ENCODE peak calls at places on chromosomes 12 and 14, in six cellular contexts. W is CD4-positive, alpha-beta memory T cell; Y is aorta; Q is naive thymus-derived CD4-positive, alpha-beta T cell; G is body of pancreas; F is IMR-90. I is an unnamed sample. For H3K4me1 and H3K9me3, the result is how much of the 10 kb centered on the place peaks cover.

GRCh38 chr14:52954346-52955214 is 3.7 kb upstream of the FERMT2 start:
- DNase-seq in W (no peak), Y (no peak), Q (no peak), G (no peak), F (peak), I (no peak)

GRCh38 chr12:27020761-27021160 is 1.6 kb upstream of the MED21 start:
- DNase-seq in W (no peak), Y (no peak), Q (no peak), G (no peak), F (no peak), I (no peak)

GRCh38 chr14:80164991-80165390 is 46.3 kb downstream of the DIO2 start:
- DNase-seq in W (no peak), Y (no peak), Q (no peak), G (no peak), F (peak), I (no peak)

GRCh38 chr14:92022036-92022435 is 17.8 kb downstream of the TRIP11 start:
- DNase-seq in W (no peak), Y (no peak), Q (no peak), G (no peak), F (no peak), I (no peak)

GRCh38 chr12:54759751-54760150 is 94.6 kb upstream of the MUCL1 start:
- DNase-seq in W (no peak), Y (no peak), Q (no peak), G (peak), F (peak), I (no peak)

GRCh38 chr12:24754690-24755638 is 193.9 kb downstream of the BCAT1 start:
- DNase-seq in W (no peak), Y (no peak), Q (no peak), G (no peak), F (peak), I (no peak)

GRCh38 chr12:4272014-4272975 is 1.3 kb upstream of the CCND2 start:
- DNase-seq in W (peak), Y (peak), Q (peak), G (peak), F (peak), I (no peak)

GRCh38 chr12:57175428-57176138 is 28.2 kb upstream of the LRP1-AS start:
- DNase-seq in W (peak), Y (peak), Q (peak), G (peak), F (peak), I (peak)

GRCh38 chr12:4120316-4120920 is 153.1 kb upstream of the CCND2 start:
- DNase-seq in W (no peak), Y (no peak), Q (no peak), G (no peak), F (no peak), I (no peak)

GRCh38 chr14:73795974-73796373 is 55.7 kb upstream of the PTGR2 start:
- DNase-seq in W (no peak), Y (no peak), Q (no peak), G (peak), F (peak), I (no peak)

GRCh38 chr14:74302160-74302628 is 540 bp downstream of the ABCD4 start:
- DNase-seq in W (peak), Y (no peak), Q (no peak), G (no peak), F (peak), I (no peak)

GRCh38 chr14:54025661-54026060 is 69.0 kb upstream of the BMP4 start:
- DNase-seq in W (no peak), Y (no peak), Q (no peak), G (no peak), F (peak), I (no peak)

GRCh38 chr12:94148841-94149780 is 734 bp downstream of the PLXNC1 start:
- DNase-seq in W (peak), Y (peak), Q (peak), G (peak), F (peak), I (no peak)

GRCh38 chr12:57216014-57216891 is at the start of gene NXPH4:
- DNase-seq in W (no peak), Y (peak), Q (peak), G (peak), F (no peak), I (no peak)

GRCh38 chr12:81078469-81079196 is 754 bp downstream of the ACSS3 start:
- DNase-seq in W (no peak), Y (peak), Q (no peak), G (peak), F (peak), I (no peak)

GRCh38 chr12:49797452-49797782 is 30.8 kb downstream of the NCKAP5L start:
- DNase-seq in W (no peak), Y (no peak), Q (no peak), G (no peak), F (no peak), I (no peak)

GRCh38 chr12:65891987-65892481 is 67.8 kb downstream of the HMGA2 start:
- DNase-seq in W (no peak), Y (peak), Q (no peak), G (peak), F (peak), I (peak)

GRCh38 chr14:57737598-57737997 is 128.3 kb downstream of the SLC35F4 start:
- DNase-seq in W (no peak), Y (no peak), Q (no peak), G (no peak), F (no peak), I (no peak)

GRCh38 chr14:105074601-105075053 is 9.4 kb upstream of the GPR132 start:
- DNase-seq in W (no peak), Y (peak), Q (no peak), G (no peak), F (no peak), I (peak)

GRCh38 chr12:54184024-54184805 is 4.6 kb downstream of the SMUG1 start:
- DNase-seq in W (no peak), Y (no peak), Q (no peak), G (no peak), F (no peak), I (no peak)

GRCh38 chr14:74616507-74616906 is 4.5 kb upstream of the LTBP2 start:
- DNase-seq in W (no peak), Y (peak), Q (no peak), G (peak), F (peak), I (no peak)

GRCh38 chr12:63163542-63163941 is 12.5 kb upstream of the AVPR1A start:
- DNase-seq in W (no peak), Y (no peak), Q (no peak), G (no peak), F (no peak), I (no peak)

GRCh38 chr12:7853557-7853956 is 19.2 kb downstream of the SLC2A14 start:
- DNase-seq in W (no peak), Y (no peak), Q (no peak), G (no peak), F (no peak), I (no peak)

GRCh38 chr14:59482471-59483331 is 1.5 kb downstream of the L3HYPDH start:
- DNase-seq in W (no peak), Y (peak), Q (no peak), G (peak), F (peak), I (no peak)

GRCh38 chr12:9379023-9379742 is 171.0 kb upstream of the PZP start:
- DNase-seq in W (no peak), Y (no peak), Q (no peak), G (no peak), F (no peak), I (no peak)

GRCh38 chr14:102076793-102077759 is 9.8 kb downstream of the HSP90AA1 start:
- DNase-seq in W (no peak), Y (no peak), Q (no peak), G (no peak), F (no peak), I (no peak)

GRCh38 chr12:89645434-89645833 is 63.2 kb downstream of the ATP2B1 start:
- DNase-seq in W (no peak), Y (no peak), Q (no peak), G (no peak), F (no peak), I (no peak)
- H3K4me1 ChIP-seq in W (half or more), Y (under half), Q (under half), G (under half), F (under half), I (under half)

GRCh38 chr12:133215724-133216123 is 20.0 kb downstream of the ANHX start:
- DNase-seq in W (no peak), Y (no peak), Q (no peak), G (no peak), F (no peak), I (no peak)
- H3K9me3 ChIP-seq in W (under half), Y (under half), Q (under half), G (half or more), F (half or more), I (half or more)

DNA sequence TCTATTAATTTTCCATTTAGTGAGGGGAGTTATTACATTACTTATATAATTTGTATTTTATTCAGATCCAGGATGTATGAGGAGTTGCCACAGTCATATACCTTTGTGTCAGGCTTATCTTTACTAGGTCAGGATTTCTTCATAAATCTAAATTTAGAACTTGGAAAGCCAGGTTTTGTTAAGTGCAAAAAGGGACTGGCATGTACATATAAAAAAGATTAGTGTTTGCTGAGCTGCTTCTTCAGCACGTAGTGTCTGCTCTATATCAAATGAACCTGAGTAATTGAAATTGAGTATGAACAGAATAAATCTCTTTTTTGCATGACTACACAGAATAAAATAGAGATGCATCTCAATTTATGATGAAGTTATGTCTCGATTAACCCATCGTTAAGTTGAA is 157.4 kb downstream of the NUBPL start:
- DNase-seq in W (no peak), Y (no peak), Q (no peak), G (no peak), F (no peak), I (no peak)
- H3K4me3 ChIP-seq in W (no peak), Y (no peak), Q (no peak), G (no peak), F (no peak), I (no peak)

GRCh38 chr12:53062011-53062961 is 12.4 kb downstream of the TNS2 start:
- DNase-seq in W (no peak), Y (no peak), Q (no peak), G (peak), F (no peak), I (no peak)
- H3K4me1 ChIP-seq in W (under half), Y (under half), Q (under half), G (under half), F (under half), I (under half)

GRCh38 chr12:12487490-12487889 is 75.2 kb downstream of the DUSP16 start:
- DNase-seq in W (no peak), Y (no peak), Q (no peak), G (no peak), F (no peak), I (no peak)
- H3K9me3 ChIP-seq in W (under half), Y (under half), Q (under half), G (under half), F (under half), I (under half)

GRCh38 chr14:30982583-30982982 is 42.9 kb upstream of the AP4S1 start:
- DNase-seq in W (no peak), Y (no peak), Q (no peak), G (no peak), F (no peak), I (no peak)
- H3K4me3 ChIP-seq in W (no peak), Y (no peak), Q (no peak), G (no peak), F (no peak), I (no peak)

GRCh38 chr14:61074852-61075251 is 93.8 kb downstream of the SLC38A6 start:
- DNase-seq in W (no peak), Y (no peak), Q (no peak), G (no peak), F (no peak), I (no peak)
- H3K4me1 ChIP-seq in W (under half), Y (under half), Q (under half), G (under half), F (under half), I (under half)

DNA sequence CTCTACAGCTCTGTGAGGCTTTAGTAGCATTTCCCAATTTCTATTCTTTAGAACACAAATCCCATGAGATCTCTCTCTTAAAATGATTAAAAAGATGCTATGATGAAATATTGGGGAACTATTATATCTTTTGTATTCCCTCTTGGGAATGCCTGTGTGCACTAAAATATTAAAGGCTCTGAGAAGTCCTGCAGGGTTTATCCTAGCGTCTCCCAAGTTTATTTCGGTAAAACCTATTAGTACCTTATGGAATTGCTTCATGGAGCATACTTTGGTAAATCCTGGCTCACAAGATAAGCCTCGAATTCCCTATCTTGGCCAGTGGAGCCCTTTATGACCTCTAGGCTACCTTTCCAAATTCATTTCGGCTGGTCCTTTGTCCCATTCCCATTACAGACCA is 306.8 kb downstream of the VRK1 start:
- DNase-seq in W (no peak), Y (no peak), Q (no peak), G (no peak), F (no peak), I (no peak)
- H3K9me3 ChIP-seq in W (under half), Y (under half), Q (under half), G (under half), F (under half), I (under half)

GRCh38 chr14:61929651-61930050 is 167.4 kb downstream of the SNAPC1 start:
- DNase-seq in W (no peak), Y (no peak), Q (no peak), G (no peak), F (no peak), I (no peak)
- H3K4me3 ChIP-seq in W (no peak), Y (no peak), Q (no peak), G (no peak), F (no peak), I (no peak)

I was measured in breast epithelium.